ENCODE peak calls at places on chromosomes 5 and 9, in four cellular contexts. One of them, this sample, is unnamed.

GRCh38 chr5:133664422-133664821 is 52.1 kb upstream of the FSTL4 start:
- DNase-seq in K562: no peak
- DNase-seq in WTC11: no peak
- DNase-seq in HepG2: no peak
- DNase-seq in this sample: no peak

GRCh38 chr9:34512131-34513078 is 10.4 kb downstream of the ENHO start:
- DNase-seq in K562: no peak
- DNase-seq in WTC11: no peak
- DNase-seq in HepG2: peak
- DNase-seq in this sample: no peak

GRCh38 chr5:124453221-124454032 is 293.0 kb downstream of the ZNF608 start:
- DNase-seq in K562: no peak
- DNase-seq in WTC11: no peak
- DNase-seq in HepG2: no peak
- DNase-seq in this sample: no peak

GRCh38 chr5:1311443-1312055 is 16.7 kb upstream of the TERT start:
- DNase-seq in K562: no peak
- DNase-seq in WTC11: no peak
- DNase-seq in HepG2: no peak
- DNase-seq in this sample: no peak

GRCh38 chr9:97571664-97572063 is 61.5 kb downstream of the TSTD2 start:
- DNase-seq in K562: no peak
- DNase-seq in WTC11: no peak
- DNase-seq in HepG2: no peak
- DNase-seq in this sample: no peak

GRCh38 chr5:67065237-67065636 is 131.4 kb downstream of the CD180 start:
- DNase-seq in K562: no peak
- DNase-seq in WTC11: no peak
- DNase-seq in HepG2: no peak
- DNase-seq in this sample: no peak

GRCh38 chr9:126440938-126441337 is 114.3 kb downstream of the MVB12B start:
- DNase-seq in K562: no peak
- DNase-seq in WTC11: no peak
- DNase-seq in HepG2: no peak
- DNase-seq in this sample: no peak

GRCh38 chr5:147805030-147805454 is 22.5 kb upstream of the JAKMIP2 start:
- DNase-seq in K562: no peak
- DNase-seq in WTC11: no peak
- DNase-seq in HepG2: no peak
- DNase-seq in this sample: no peak

GRCh38 chr9:4750021-4750673 is 9.1 kb upstream of the AK3 start:
- DNase-seq in K562: peak
- DNase-seq in WTC11: no peak
- DNase-seq in HepG2: no peak
- DNase-seq in this sample: no peak

GRCh38 chr5:130692766-130693165 is 472.3 kb downstream of the HINT1 start:
- DNase-seq in K562: no peak
- DNase-seq in WTC11: no peak
- DNase-seq in HepG2: no peak
- DNase-seq in this sample: peak

GRCh38 chr5:151952233-151952632 is 27.6 kb upstream of the GLRA1 start:
- DNase-seq in K562: no peak
- DNase-seq in WTC11: no peak
- DNase-seq in HepG2: no peak
- DNase-seq in this sample: no peak

GRCh38 chr5:50667079-50667652 is 729 bp downstream of the PARP8 start:
- DNase-seq in K562: no peak
- DNase-seq in WTC11: peak
- DNase-seq in HepG2: no peak
- DNase-seq in this sample: peak

GRCh38 chr5:160959804-160960203 is 107.8 kb upstream of the ATP10B start:
- DNase-seq in K562: no peak
- DNase-seq in WTC11: no peak
- DNase-seq in HepG2: no peak
- DNase-seq in this sample: no peak

GRCh38 chr5:154058055-154059038 is 19.6 kb downstream of the MFAP3 start:
- DNase-seq in K562: no peak
- DNase-seq in WTC11: no peak
- DNase-seq in HepG2: no peak
- DNase-seq in this sample: peak

GRCh38 chr5:171750316-171750788 is 35.3 kb upstream of the SMIM23 start:
- DNase-seq in K562: no peak
- DNase-seq in WTC11: peak
- DNase-seq in HepG2: peak
- DNase-seq in this sample: peak

GRCh38 chr9:35605336-35606137 is 475 bp downstream of the TESK1 start:
- DNase-seq in K562: peak
- DNase-seq in WTC11: peak
- DNase-seq in HepG2: no peak
- DNase-seq in this sample: peak

GRCh38 chr5:167940911-167941310 is 350.5 kb upstream of the WWC1 start:
- DNase-seq in K562: no peak
- DNase-seq in WTC11: no peak
- DNase-seq in HepG2: no peak
- DNase-seq in this sample: no peak

GRCh38 chr5:57174850-57175525 is 1.1 kb downstream of the GPBP1 start:
- DNase-seq in K562: no peak
- DNase-seq in WTC11: no peak
- DNase-seq in HepG2: no peak
- DNase-seq in this sample: no peak

GRCh38 chr9:130465383-130466096 is 20.8 kb downstream of the ASS1 start:
- DNase-seq in K562: no peak
- DNase-seq in WTC11: no peak
- DNase-seq in HepG2: no peak
- DNase-seq in this sample: no peak

GRCh38 chr9:130835441-130836298 is 616 bp downstream of the ABL1 start:
- DNase-seq in K562: peak
- DNase-seq in WTC11: peak
- DNase-seq in HepG2: no peak
- DNase-seq in this sample: peak

GRCh38 chr9:109652971-109653370 is 127.0 kb upstream of the PALM2AKAP2 start:
- DNase-seq in K562: no peak
- DNase-seq in WTC11: no peak
- DNase-seq in HepG2: peak
- DNase-seq in this sample: no peak

GRCh38 chr5:149636861-149637246 is 55.6 kb downstream of the ARHGEF37 start:
- DNase-seq in K562: peak
- DNase-seq in WTC11: peak
- DNase-seq in HepG2: peak
- DNase-seq in this sample: peak

GRCh38 chr5:133582971-133583370 is 29.4 kb downstream of the FSTL4 start:
- DNase-seq in K562: no peak
- DNase-seq in WTC11: no peak
- DNase-seq in HepG2: no peak
- DNase-seq in this sample: no peak

GRCh38 chr9:96344458-96345180 is 38.9 kb downstream of the SLC35D2 start:
- DNase-seq in K562: peak
- DNase-seq in WTC11: no peak
- DNase-seq in HepG2: peak
- DNase-seq in this sample: peak

GRCh38 chr5:104298518-104298917 is 735.9 kb upstream of the NUDT12 start:
- DNase-seq in K562: no peak
- DNase-seq in WTC11: no peak
- DNase-seq in HepG2: no peak
- DNase-seq in this sample: no peak

GRCh38 chr5:104299998-104300706 is 737.6 kb upstream of the NUDT12 start:
- DNase-seq in K562: no peak
- DNase-seq in WTC11: no peak
- DNase-seq in HepG2: no peak
- DNase-seq in this sample: no peak

GRCh38 chr5:104297076-104297475 is 734.5 kb upstream of the NUDT12 start:
- DNase-seq in K562: no peak
- DNase-seq in WTC11: no peak
- DNase-seq in HepG2: no peak
- DNase-seq in this sample: no peak
- TF ChIP-seq ELF4 in K562: no peak
- TF ChIP-seq ELF4 in WTC11: no peak
- TF ChIP-seq ELF4 in HepG2: no peak
- TF ChIP-seq ELF4 in this sample: no peak

GRCh38 chr9:112868956-112869594 is 21.6 kb downstream of the SLC46A2 start:
- DNase-seq in K562: no peak
- DNase-seq in WTC11: no peak
- DNase-seq in HepG2: no peak
- DNase-seq in this sample: no peak

GRCh38 chr9:112870556-112870955 is 20.1 kb downstream of the SLC46A2 start:
- DNase-seq in K562: no peak
- DNase-seq in WTC11: no peak
- DNase-seq in HepG2: no peak
- DNase-seq in this sample: no peak

GRCh38 chr9:112868461-112868860 is 22.2 kb downstream of the SLC46A2 start:
- DNase-seq in K562: no peak
- DNase-seq in WTC11: no peak
- DNase-seq in HepG2: no peak
- DNase-seq in this sample: no peak

GRCh38 chr9:112872019-112872418 is 18.7 kb downstream of the SLC46A2 start:
- DNase-seq in K562: no peak
- DNase-seq in WTC11: no peak
- DNase-seq in HepG2: no peak
- DNase-seq in this sample: no peak

DNA sequence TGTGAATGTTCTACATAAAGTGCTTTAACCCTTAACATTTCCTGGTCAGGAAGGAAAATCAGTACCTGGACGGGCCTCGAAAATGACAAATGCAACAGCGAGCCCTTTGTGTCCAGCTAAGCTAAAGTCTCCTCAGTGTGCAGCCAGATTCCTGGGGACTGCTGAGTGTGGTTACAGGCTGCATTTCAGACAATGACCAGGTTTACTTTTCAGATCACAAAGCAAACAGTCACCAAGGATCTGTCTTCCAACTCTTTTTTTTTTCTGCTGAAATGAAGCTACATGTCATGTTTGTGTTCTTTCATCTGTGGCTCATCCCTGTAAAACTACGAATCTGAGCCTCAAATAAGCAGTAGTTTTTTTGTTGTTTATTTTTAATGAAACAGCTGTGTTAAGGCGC is 20.8 kb downstream of the SLC46A2 start:
- DNase-seq in K562: no peak
- DNase-seq in WTC11: no peak
- DNase-seq in HepG2: peak
- DNase-seq in this sample: no peak
- TF ChIP-seq ELF4 in K562: no peak
- TF ChIP-seq ELF4 in WTC11: no peak
- TF ChIP-seq ELF4 in HepG2: no peak
- TF ChIP-seq ELF4 in this sample: no peak

GRCh38 chr5:121525731-121526130 is 326.0 kb upstream of the FTMT start:
- DNase-seq in K562: no peak
- DNase-seq in WTC11: no peak
- DNase-seq in HepG2: no peak
- DNase-seq in this sample: no peak
- TF ChIP-seq ELF4 in K562: no peak
- TF ChIP-seq ELF4 in WTC11: no peak
- TF ChIP-seq ELF4 in HepG2: no peak
- TF ChIP-seq ELF4 in this sample: no peak

GRCh38 chr5:38265546-38266179 is 7.3 kb downstream of the EGFLAM start:
- DNase-seq in K562: peak
- DNase-seq in WTC11: peak
- DNase-seq in HepG2: peak
- DNase-seq in this sample: peak
- TF ChIP-seq ELF4 in K562: no peak
- TF ChIP-seq ELF4 in WTC11: no peak
- TF ChIP-seq ELF4 in HepG2: no peak
- TF ChIP-seq ELF4 in this sample: no peak

GRCh38 chr9:99680191-99680590 is 141.5 kb upstream of the NR4A3 start:
- DNase-seq in K562: no peak
- DNase-seq in WTC11: no peak
- DNase-seq in HepG2: no peak
- DNase-seq in this sample: no peak
- TF ChIP-seq ELF4 in K562: no peak
- TF ChIP-seq ELF4 in WTC11: no peak
- TF ChIP-seq ELF4 in HepG2: no peak
- TF ChIP-seq ELF4 in this sample: no peak

GRCh38 chr9:128068656-128069221 is 707 bp downstream of the SLC25A25 start:
- DNase-seq in K562: no peak
- DNase-seq in WTC11: no peak
- DNase-seq in HepG2: no peak
- DNase-seq in this sample: no peak

GRCh38 chr9:128067898-128068655 is at the start of gene SLC25A25:
- DNase-seq in K562: peak
- DNase-seq in WTC11: peak
- DNase-seq in HepG2: peak
- DNase-seq in this sample: peak

GRCh38 chr9:128073260-128073886 is 5.3 kb downstream of the SLC25A25 start:
- DNase-seq in K562: no peak
- DNase-seq in WTC11: no peak
- DNase-seq in HepG2: peak
- DNase-seq in this sample: no peak

GRCh38 chr9:128070874-128071273 is 2.8 kb downstream of the SLC25A25 start:
- DNase-seq in K562: no peak
- DNase-seq in WTC11: no peak
- DNase-seq in HepG2: no peak
- DNase-seq in this sample: no peak

DNA sequence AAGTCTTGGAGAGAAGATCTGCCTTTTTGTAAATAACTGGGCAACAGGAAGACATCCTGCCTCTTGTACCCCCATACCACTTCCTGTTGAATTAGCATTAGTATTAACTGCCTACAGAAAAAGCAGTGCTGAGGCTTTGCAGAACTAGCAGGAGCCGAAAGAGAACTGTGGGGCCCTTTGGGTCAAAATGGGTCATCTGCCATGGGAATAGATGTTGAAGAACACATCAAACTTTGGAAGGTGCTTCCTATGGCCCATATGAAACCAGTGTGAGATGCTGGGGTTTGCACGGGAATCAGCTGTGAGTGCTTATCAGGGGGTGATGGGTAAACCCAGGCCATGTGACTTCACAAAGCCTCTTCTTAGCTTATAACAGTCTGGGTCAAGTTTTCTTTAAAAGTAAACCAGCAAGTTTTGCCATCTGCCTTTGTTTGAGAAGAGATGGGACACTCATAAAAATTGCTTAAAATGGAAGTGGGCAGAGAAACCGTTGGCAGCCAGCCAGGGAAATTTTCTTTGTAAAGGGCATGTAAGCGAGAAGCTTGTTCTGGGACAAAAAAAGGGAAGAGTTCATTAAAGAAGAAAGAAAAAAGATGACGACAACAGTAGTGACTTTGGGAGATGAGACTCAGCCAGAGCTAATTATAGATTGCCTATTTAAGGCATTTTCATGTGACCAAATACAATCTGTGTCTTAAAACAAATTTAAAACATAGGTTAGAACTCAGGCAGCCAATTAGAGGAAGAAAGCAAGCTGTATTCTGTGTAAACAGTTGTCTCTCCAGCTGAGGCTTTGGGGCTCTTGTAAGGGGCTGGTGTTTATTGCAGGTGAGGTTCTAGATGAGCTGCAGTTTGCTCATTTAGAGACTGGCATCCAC is 4.4 kb downstream of the SLC25A25 start:
- DNase-seq in K562: no peak
- DNase-seq in WTC11: no peak
- DNase-seq in HepG2: no peak
- DNase-seq in this sample: no peak
- TF ChIP-seq ELF4 in K562: no peak
- TF ChIP-seq ELF4 in WTC11: no peak
- TF ChIP-seq ELF4 in HepG2: no peak
- TF ChIP-seq ELF4 in this sample: no peak

GRCh38 chr9:71286146-71286545 is 164.7 kb upstream of the TRPM3 start:
- DNase-seq in K562: no peak
- DNase-seq in WTC11: no peak
- DNase-seq in HepG2: no peak
- DNase-seq in this sample: no peak

GRCh38 chr9:71279188-71279739 is 157.8 kb upstream of the TRPM3 start:
- DNase-seq in K562: no peak
- DNase-seq in WTC11: no peak
- DNase-seq in HepG2: peak
- DNase-seq in this sample: no peak

GRCh38 chr9:71285191-71285656 is 163.8 kb upstream of the TRPM3 start:
- DNase-seq in K562: peak
- DNase-seq in WTC11: peak
- DNase-seq in HepG2: peak
- DNase-seq in this sample: peak
- TF ChIP-seq ELF4 in K562: no peak
- TF ChIP-seq ELF4 in WTC11: no peak
- TF ChIP-seq ELF4 in HepG2: no peak
- TF ChIP-seq ELF4 in this sample: no peak